ENCODE peak calls at places on chromosomes 5 and 9, in four cellular contexts. B, W, H and N are unnamed samples.
A peak's percentile ranks its signal among the peaks of the same experiment; 100 is the strongest.

GRCh38 chr5:122653087-122654017 is 121.5 kb upstream of the SNX2 start:
- DNase-seq in W (no peak), H (no peak), B (no peak), N (no peak)

GRCh38 chr9:88056876-88057275 is 81.4 kb downstream of the SPATA31C2 start:
- DNase-seq in W (no peak), H (no peak), B (no peak), N (no peak)

GRCh38 chr9:35658894-35659220 is 765 bp downstream of the CCDC107 start:
- DNase-seq in W (no peak), H (no peak), B (no peak), N (peak; percentile 43)

GRCh38 chr5:3751846-3752245 is 156.2 kb downstream of the IRX1 start:
- DNase-seq in B (no peak), W (no peak), H (no peak), N (no peak)

GRCh38 chr5:93433422-93433821 is 147.6 kb downstream of the NR2F1-AS1 start:
- DNase-seq in H (no peak), B (no peak), W (no peak), N (no peak)

GRCh38 chr9:109320338-109320733 is 523 bp downstream of the EPB41L4B start:
- DNase-seq in B (peak; percentile 62), H (peak; percentile 84), W (no peak), N (peak; percentile 62)

GRCh38 chr9:88355166-88355565 is 33.1 kb upstream of the SPIN1 start:
- DNase-seq in H (no peak), B (no peak), W (no peak), N (no peak)

GRCh38 chr5:68137451-68138190 is 77.9 kb upstream of the PIK3R1 start:
- DNase-seq in H (no peak), W (no peak), B (no peak), N (no peak)

GRCh38 chr5:159963967-159964366 is 45.0 kb upstream of the TTC1 start:
- DNase-seq in B (peak; percentile 13), H (no peak), W (no peak), N (no peak)

GRCh38 chr5:112878760-112879159 is 17.7 kb downstream of the SRP19 start:
- DNase-seq in H (no peak), W (no peak), B (no peak), N (peak; percentile 49)

GRCh38 chr5:143536364-143536763 is 132.9 kb upstream of the NR3C1 start:
- DNase-seq in H (no peak), W (no peak), B (no peak), N (no peak)

GRCh38 chr9:8815219-8815618 is 1015.6 kb upstream of the DMAC1 start:
- DNase-seq in B (no peak), H (no peak), W (no peak), N (no peak)

GRCh38 chr9:27150758-27151431 is 41.9 kb downstream of the TEK start:
- DNase-seq in W (no peak), H (no peak), B (no peak), N (no peak)

GRCh38 chr9:92725726-92726125 is 38.9 kb downstream of the BICD2 start:
- DNase-seq in W (no peak), H (no peak), B (no peak), N (no peak)

GRCh38 chr9:94804917-94805544 is 78.5 kb downstream of the AOPEP start:
- DNase-seq in W (no peak), H (no peak), B (no peak), N (peak; percentile 11)

GRCh38 chr9:96554801-96555566 is 64.7 kb downstream of the CDC14B start:
- DNase-seq in B (no peak), W (no peak), H (no peak), N (no peak)

GRCh38 chr9:134206317-134207300 is 42.2 kb upstream of the RNU6ATAC start:
- DNase-seq in H (peak; percentile 24), B (no peak), W (no peak), N (no peak)

GRCh38 chr9:112112519-112112918 is 62.6 kb downstream of the SUSD1 start:
- DNase-seq in B (no peak), H (no peak), W (no peak), N (no peak)

GRCh38 chr9:132114102-132114707 is 34.5 kb upstream of the MED27 start:
- DNase-seq in H (no peak), W (peak; percentile 55), B (peak; percentile 89), N (peak; percentile 47)

GRCh38 chr9:77980622-77981021 is 51.0 kb downstream of the GNAQ start:
- DNase-seq in B (no peak), W (no peak), H (no peak), N (no peak)

GRCh38 chr5:1246711-1247431 is 21.7 kb downstream of the SLC6A18 start:
- DNase-seq in W (peak; percentile 64), H (peak; percentile 52), B (peak; percentile 90), N (peak; percentile 52)

GRCh38 chr5:1247811-1248210 is 22.6 kb downstream of the SLC6A18 start:
- DNase-seq in H (no peak), B (no peak), W (no peak), N (no peak)

GRCh38 chr5:1244976-1245375 is 19.8 kb downstream of the SLC6A18 start:
- DNase-seq in H (peak; percentile 74), W (no peak), B (peak; percentile 12), N (peak; percentile 18)

GRCh38 chr5:1244255-1244654 is 19.1 kb downstream of the SLC6A18 start:
- DNase-seq in B (no peak), H (no peak), W (no peak), N (no peak)

DNA sequence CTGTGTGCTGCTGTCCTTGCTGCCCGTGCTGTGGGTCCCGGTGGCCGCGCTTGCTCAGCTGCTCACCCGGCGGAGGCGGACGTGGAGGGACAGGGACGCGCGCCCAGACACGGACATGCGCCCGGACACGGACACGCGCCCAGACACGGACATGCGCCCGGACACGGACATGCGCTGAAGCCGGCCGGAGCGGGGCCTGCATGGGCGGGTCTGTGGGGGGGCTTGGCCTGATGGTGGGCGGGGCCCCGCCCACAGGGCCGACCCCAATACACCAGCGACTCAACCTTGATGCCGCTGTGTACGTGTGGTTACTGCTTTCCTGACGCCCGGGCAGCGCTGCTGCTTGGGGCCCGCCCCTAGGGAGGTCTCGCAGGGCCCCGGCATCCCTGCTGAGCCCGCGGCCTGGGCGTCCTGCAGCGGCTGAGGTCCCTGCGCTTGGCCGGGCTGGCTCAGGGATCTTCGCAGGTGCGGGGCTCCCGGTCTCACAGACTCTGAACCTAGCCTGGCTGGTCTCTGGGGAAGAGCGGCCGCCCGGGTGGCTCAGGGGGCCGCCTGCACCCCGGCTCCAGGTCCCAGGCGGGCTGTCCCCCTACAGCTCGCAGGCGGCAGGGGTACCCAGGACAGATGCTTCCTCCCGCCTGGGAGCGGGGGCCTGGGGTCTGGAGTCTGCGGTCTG is 20.9 kb downstream of the SLC6A18 start:
- DNase-seq in W (no peak), H (peak; percentile 77), B (no peak), N (no peak)
- H3K9me3 ChIP-seq in W (no peaks in the 10 kb centered on the region), H (no peaks in the 10 kb centered on the region), B (no peaks in the 10 kb centered on the region), N (no peaks in the 10 kb centered on the region)

DNA sequence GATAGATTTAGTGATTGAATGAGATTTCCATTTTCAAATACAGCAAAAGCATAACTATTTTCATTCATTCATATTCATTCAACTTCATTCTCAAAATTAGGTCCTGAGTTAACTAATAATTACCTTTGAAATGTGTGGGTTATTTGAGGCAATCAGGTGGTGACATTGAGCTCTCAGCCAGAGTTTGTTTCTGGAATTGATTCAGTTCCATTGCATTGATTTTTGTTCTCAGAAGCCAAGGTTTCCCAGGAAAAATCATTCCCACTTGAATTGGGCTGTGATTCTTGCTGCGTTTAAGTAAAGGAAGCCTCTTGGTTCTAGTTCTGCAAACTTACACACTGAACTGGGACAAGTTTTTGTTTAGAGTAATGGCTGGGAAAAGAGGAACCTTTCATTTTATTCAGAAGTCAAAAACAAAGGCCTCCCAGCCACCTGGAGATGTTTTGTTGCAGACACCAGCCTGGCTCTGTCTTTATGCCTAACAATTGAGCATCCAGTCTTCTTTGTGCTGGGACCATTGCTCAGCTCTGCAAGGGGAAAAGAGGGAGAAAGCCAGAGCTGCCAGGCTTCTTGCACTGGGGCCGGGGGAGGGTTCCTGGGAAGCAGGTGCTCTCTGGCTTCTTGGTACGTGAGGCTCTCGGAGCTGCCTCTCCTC is 198.6 kb downstream of the TRIO start:
- DNase-seq in B (no peak), W (no peak), H (no peak), N (no peak)
- H3K27ac ChIP-seq in B (no peak overlapping the region), W (no peak overlapping the region), H (peak overlapping the region; percentile 7), N (no peak overlapping the region)

GRCh38 chr5:132433141-132433540 is 57.4 kb downstream of the IRF1 start:
- DNase-seq in W (no peak), B (no peak), H (no peak), N (no peak)
- H3K4me1 ChIP-seq in W (peaks cover 2% of the 10 kb centered on the region), B (peaks cover 11% of the 10 kb centered on the region), H (peaks cover 21% of the 10 kb centered on the region), N (peaks cover 41% of the 10 kb centered on the region)

GRCh38 chr5:166354277-166354676 is 1937.2 kb upstream of the WWC1 start:
- DNase-seq in H (no peak), B (no peak), W (no peak), N (no peak)
- H3K9me3 ChIP-seq in H (peaks cover 3% of the 10 kb centered on the region), B (no peaks in the 10 kb centered on the region), W (no peaks in the 10 kb centered on the region), N (no peaks in the 10 kb centered on the region)

DNA sequence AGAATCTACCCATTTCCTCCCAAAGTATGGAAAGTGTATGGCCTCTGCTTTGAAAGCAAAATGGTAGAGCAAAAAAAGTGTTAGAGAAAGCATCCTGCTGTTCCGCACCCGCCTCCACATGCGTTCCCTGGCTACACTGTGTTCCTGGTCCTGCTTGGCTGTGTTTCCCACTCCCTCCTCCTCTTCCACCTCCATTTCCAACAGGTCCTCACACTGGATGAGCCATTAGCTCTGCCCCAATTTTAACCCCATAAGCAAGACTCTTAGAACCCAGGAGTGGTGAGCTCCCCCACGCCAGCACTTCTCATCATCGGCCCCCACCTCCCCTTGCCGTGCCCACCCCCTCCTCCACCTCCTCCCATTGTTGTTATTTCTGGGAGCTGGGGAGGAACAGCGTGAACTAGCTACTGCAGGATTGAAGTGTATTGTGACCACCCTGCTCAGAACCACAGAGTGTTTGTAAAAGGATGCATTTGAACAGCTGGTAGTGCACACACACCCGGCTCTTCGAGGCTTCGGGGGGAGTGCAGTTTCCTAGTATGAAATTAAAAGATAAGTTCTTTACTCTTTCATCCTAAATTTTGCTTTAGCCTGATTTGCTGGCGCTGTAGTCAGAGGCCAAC is 120.0 kb downstream of the PDZD2 start:
- DNase-seq in B (no peak), H (no peak), W (no peak), N (no peak)
- H3K27ac ChIP-seq in B (no peak overlapping the region), H (no peak overlapping the region), W (no peak overlapping the region), N (no peak overlapping the region)

GRCh38 chr5:151676719-151677118 is 10.0 kb downstream of the SPARC start:
- DNase-seq in B (no peak), H (no peak), W (no peak), N (no peak)
- H3K4me1 ChIP-seq in B (peaks cover 24% of the 10 kb centered on the region), H (peaks cover 13% of the 10 kb centered on the region), W (peaks cover 7% of the 10 kb centered on the region), N (peaks cover 2% of the 10 kb centered on the region)

DNA sequence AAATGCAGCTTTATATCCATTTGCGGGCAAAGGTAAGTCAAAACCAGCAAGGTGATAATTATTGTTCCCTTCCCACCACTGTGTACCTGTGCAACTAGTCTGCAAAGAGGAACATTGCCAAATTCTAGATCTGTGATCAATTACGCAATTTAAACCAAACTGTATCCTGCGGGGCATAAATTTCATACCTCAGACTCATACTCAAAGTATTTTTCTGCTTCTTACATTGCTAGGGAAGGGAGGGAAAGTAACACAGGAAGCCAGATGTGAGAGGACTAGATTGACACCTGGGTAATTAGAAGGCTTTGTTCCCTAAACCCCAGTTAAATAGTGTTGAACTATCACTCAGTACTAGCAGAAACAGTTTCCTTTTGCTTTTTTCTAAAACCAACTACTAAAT is 240.2 kb upstream of the ZNF608 start:
- DNase-seq in H (no peak), B (no peak), W (no peak), N (no peak)
- H3K9me3 ChIP-seq in H (no peaks in the 10 kb centered on the region), B (no peaks in the 10 kb centered on the region), W (peaks cover 5% of the 10 kb centered on the region), N (no peaks in the 10 kb centered on the region)

GRCh38 chr5:87195104-87195581 is 72.5 kb upstream of the RASA1 start:
- DNase-seq in H (no peak), B (no peak), W (no peak), N (no peak)
- H3K27ac ChIP-seq in H (peak overlapping the region; percentile 85), B (no peak overlapping the region), W (no peak overlapping the region), N (no peak overlapping the region)